ENCODE peak calls at places on chromosome 13, in ten cellular contexts. One of them, this sample, is unnamed.

GRCh38 chr13:44523176-44524017 is 52.7 kb downstream of the TSC22D1 start:
- DNase-seq in GM23338: peak; percentile 19
- DNase-seq in cardiac fibroblast: peak; percentile 61
- DNase-seq in AG04450: peak; percentile 32
- DNase-seq in prostate gland: peak; percentile 28
- DNase-seq in heart left ventricle: no peak
- DNase-seq in coronary artery: no peak
- DNase-seq in GM06990: peak; percentile 3
- DNase-seq in endothelial cell of umbilical vein: peak; percentile 43
- DNase-seq in fibroblast of mammary gland: peak; percentile 52
- DNase-seq in this sample: peak; percentile 91

GRCh38 chr13:74825170-74825948 is 656.6 kb downstream of the TBC1D4 start:
- DNase-seq in cardiac fibroblast: peak; percentile 84
- DNase-seq in heart left ventricle: no peak
- DNase-seq in AG04450: no peak
- DNase-seq in prostate gland: no peak
- DNase-seq in fibroblast of mammary gland: peak; percentile 91
- DNase-seq in GM23338: peak; percentile 2
- DNase-seq in endothelial cell of umbilical vein: peak; percentile 85
- DNase-seq in coronary artery: no peak
- DNase-seq in GM06990: no peak
- DNase-seq in this sample: peak; percentile 92

GRCh38 chr13:26324294-26324693 is 70.4 kb downstream of the CDK8 start:
- DNase-seq in GM06990: no peak
- DNase-seq in prostate gland: no peak
- DNase-seq in coronary artery: no peak
- DNase-seq in AG04450: no peak
- DNase-seq in heart left ventricle: no peak
- DNase-seq in fibroblast of mammary gland: no peak
- DNase-seq in endothelial cell of umbilical vein: peak; percentile 6
- DNase-seq in cardiac fibroblast: no peak
- DNase-seq in GM23338: no peak
- DNase-seq in this sample: no peak

GRCh38 chr13:102128216-102128800 is 273.5 kb downstream of the FGF14 start:
- DNase-seq in fibroblast of mammary gland: peak; percentile 95
- DNase-seq in GM23338: no peak
- DNase-seq in GM06990: peak; percentile 15
- DNase-seq in coronary artery: no peak
- DNase-seq in AG04450: no peak
- DNase-seq in endothelial cell of umbilical vein: no peak
- DNase-seq in prostate gland: peak; percentile 28
- DNase-seq in heart left ventricle: no peak
- DNase-seq in cardiac fibroblast: no peak
- DNase-seq in this sample: peak; percentile 95

GRCh38 chr13:50845211-50845610 is 1.7 kb upstream of the DLEU7 start:
- DNase-seq in GM23338: no peak
- DNase-seq in GM06990: no peak
- DNase-seq in fibroblast of mammary gland: peak; percentile 7
- DNase-seq in coronary artery: no peak
- DNase-seq in AG04450: no peak
- DNase-seq in heart left ventricle: no peak
- DNase-seq in endothelial cell of umbilical vein: no peak
- DNase-seq in cardiac fibroblast: peak; percentile 39
- DNase-seq in prostate gland: no peak
- DNase-seq in this sample: no peak

GRCh38 chr13:46339035-46339666 is 47.9 kb downstream of the RUBCNL start:
- DNase-seq in fibroblast of mammary gland: peak; percentile 88
- DNase-seq in AG04450: no peak
- DNase-seq in heart left ventricle: no peak
- DNase-seq in prostate gland: no peak
- DNase-seq in GM23338: no peak
- DNase-seq in coronary artery: no peak
- DNase-seq in endothelial cell of umbilical vein: no peak
- DNase-seq in GM06990: peak; percentile 33
- DNase-seq in cardiac fibroblast: peak; percentile 60
- DNase-seq in this sample: peak; percentile 55

GRCh38 chr13:24664726-24665409 is 15.3 kb upstream of the ATP12A start:
- DNase-seq in AG04450: no peak
- DNase-seq in GM23338: no peak
- DNase-seq in endothelial cell of umbilical vein: no peak
- DNase-seq in coronary artery: no peak
- DNase-seq in prostate gland: no peak
- DNase-seq in cardiac fibroblast: no peak
- DNase-seq in GM06990: no peak
- DNase-seq in fibroblast of mammary gland: peak; percentile 52
- DNase-seq in heart left ventricle: no peak
- DNase-seq in this sample: peak; percentile 97

GRCh38 chr13:88071371-88071770 is 400.2 kb downstream of the SLITRK5 start:
- DNase-seq in AG04450: no peak
- DNase-seq in GM23338: no peak
- DNase-seq in cardiac fibroblast: no peak
- DNase-seq in endothelial cell of umbilical vein: no peak
- DNase-seq in coronary artery: no peak
- DNase-seq in heart left ventricle: no peak
- DNase-seq in GM06990: no peak
- DNase-seq in fibroblast of mammary gland: no peak
- DNase-seq in prostate gland: no peak
- DNase-seq in this sample: no peak

GRCh38 chr13:21361123-21361522 is 98.0 kb downstream of the ZDHHC20 start:
- DNase-seq in coronary artery: no peak
- DNase-seq in endothelial cell of umbilical vein: no peak
- DNase-seq in prostate gland: no peak
- DNase-seq in heart left ventricle: no peak
- DNase-seq in GM06990: no peak
- DNase-seq in fibroblast of mammary gland: no peak
- DNase-seq in cardiac fibroblast: no peak
- DNase-seq in AG04450: no peak
- DNase-seq in GM23338: no peak
- DNase-seq in this sample: no peak

GRCh38 chr13:67043901-67044300 is 186.2 kb downstream of the PCDH9 start:
- DNase-seq in heart left ventricle: no peak
- DNase-seq in prostate gland: no peak
- DNase-seq in GM23338: no peak
- DNase-seq in cardiac fibroblast: peak; percentile 74
- DNase-seq in coronary artery: no peak
- DNase-seq in AG04450: no peak
- DNase-seq in endothelial cell of umbilical vein: peak; percentile 22
- DNase-seq in fibroblast of mammary gland: peak; percentile 52
- DNase-seq in GM06990: no peak
- DNase-seq in this sample: no peak

GRCh38 chr13:39931505-39931904 is 276.0 kb downstream of the COG6 start:
- DNase-seq in endothelial cell of umbilical vein: no peak
- DNase-seq in fibroblast of mammary gland: no peak
- DNase-seq in GM23338: peak; percentile 4
- DNase-seq in AG04450: no peak
- DNase-seq in GM06990: no peak
- DNase-seq in prostate gland: no peak
- DNase-seq in heart left ventricle: no peak
- DNase-seq in coronary artery: no peak
- DNase-seq in cardiac fibroblast: no peak
- DNase-seq in this sample: no peak

GRCh38 chr13:109275848-109276247 is 510.5 kb downstream of the IRS2 start:
- DNase-seq in cardiac fibroblast: no peak
- DNase-seq in AG04450: no peak
- DNase-seq in GM06990: no peak
- DNase-seq in endothelial cell of umbilical vein: no peak
- DNase-seq in prostate gland: peak; percentile 13
- DNase-seq in fibroblast of mammary gland: peak; percentile 31
- DNase-seq in coronary artery: no peak
- DNase-seq in GM23338: peak; percentile 51
- DNase-seq in heart left ventricle: no peak
- DNase-seq in this sample: peak; percentile 73

GRCh38 chr13:24168392-24168750 is 7.9 kb downstream of the SPATA13 start:
- DNase-seq in endothelial cell of umbilical vein: no peak
- DNase-seq in heart left ventricle: no peak
- DNase-seq in AG04450: no peak
- DNase-seq in prostate gland: no peak
- DNase-seq in fibroblast of mammary gland: peak; percentile 41
- DNase-seq in GM06990: no peak
- DNase-seq in cardiac fibroblast: no peak
- DNase-seq in coronary artery: no peak
- DNase-seq in GM23338: no peak
- DNase-seq in this sample: no peak

GRCh38 chr13:43489168-43489730 is 297.5 kb downstream of the ENOX1 start:
- DNase-seq in AG04450: no peak
- DNase-seq in coronary artery: no peak
- DNase-seq in heart left ventricle: no peak
- DNase-seq in GM06990: no peak
- DNase-seq in cardiac fibroblast: no peak
- DNase-seq in GM23338: no peak
- DNase-seq in endothelial cell of umbilical vein: no peak
- DNase-seq in fibroblast of mammary gland: no peak
- DNase-seq in prostate gland: no peak
- DNase-seq in this sample: no peak

GRCh38 chr13:71137106-71137505 is 729.9 kb downstream of the DACH1 start:
- DNase-seq in GM06990: no peak
- DNase-seq in endothelial cell of umbilical vein: no peak
- DNase-seq in cardiac fibroblast: no peak
- DNase-seq in AG04450: no peak
- DNase-seq in prostate gland: no peak
- DNase-seq in heart left ventricle: no peak
- DNase-seq in coronary artery: no peak
- DNase-seq in fibroblast of mammary gland: no peak
- DNase-seq in GM23338: no peak
- DNase-seq in this sample: no peak

GRCh38 chr13:113418722-113419049 is 34.6 kb downstream of the ADPRHL1 start:
- DNase-seq in heart left ventricle: no peak
- DNase-seq in fibroblast of mammary gland: no peak
- DNase-seq in cardiac fibroblast: no peak
- DNase-seq in GM06990: no peak
- DNase-seq in GM23338: no peak
- DNase-seq in endothelial cell of umbilical vein: no peak
- DNase-seq in coronary artery: peak; percentile 61
- DNase-seq in prostate gland: no peak
- DNase-seq in AG04450: no peak
- DNase-seq in this sample: no peak
- H3K4me3 ChIP-seq in heart left ventricle: no peak overlapping the region
- H3K4me3 ChIP-seq in fibroblast of mammary gland: no peak overlapping the region
- H3K4me3 ChIP-seq in cardiac fibroblast: no peak overlapping the region
- H3K4me3 ChIP-seq in GM06990: no peak overlapping the region
- H3K4me3 ChIP-seq in GM23338: no peak overlapping the region
- H3K4me3 ChIP-seq in endothelial cell of umbilical vein: no peak overlapping the region
- H3K4me3 ChIP-seq in coronary artery: no peak overlapping the region
- H3K4me3 ChIP-seq in prostate gland: no peak overlapping the region
- H3K4me3 ChIP-seq in AG04450: no peak overlapping the region
- H3K4me3 ChIP-seq in this sample: no peak overlapping the region

DNA sequence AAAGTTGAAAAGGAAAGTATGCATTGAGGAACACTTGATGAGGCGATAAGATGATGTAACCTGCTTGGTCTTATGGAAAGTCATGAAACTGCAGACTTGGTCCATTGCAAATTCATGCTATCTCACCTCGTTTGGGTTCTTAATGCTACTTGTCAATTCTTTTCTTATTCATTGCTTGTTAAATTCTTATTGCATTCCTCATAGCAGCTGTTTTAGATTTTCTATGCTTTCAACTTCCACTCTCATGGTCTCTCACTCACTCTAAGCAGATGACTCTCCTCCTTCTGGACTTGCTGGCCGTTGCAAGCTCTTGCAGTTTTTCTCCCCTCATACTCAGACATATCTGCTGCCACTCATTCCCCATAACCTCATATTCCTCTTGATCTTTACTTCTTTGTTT is 67.8 kb upstream of the CSNK1A1L start:
- DNase-seq in prostate gland: no peak
- DNase-seq in GM06990: no peak
- DNase-seq in cardiac fibroblast: peak; percentile 54
- DNase-seq in endothelial cell of umbilical vein: no peak
- DNase-seq in coronary artery: no peak
- DNase-seq in heart left ventricle: no peak
- DNase-seq in GM23338: peak; percentile 28
- DNase-seq in AG04450: peak; percentile 69
- DNase-seq in fibroblast of mammary gland: peak; percentile 88
- DNase-seq in this sample: peak; percentile 26
- TF ChIP-seq CTCF in prostate gland: no peak
- TF ChIP-seq CTCF in GM06990: no peak
- TF ChIP-seq CTCF in cardiac fibroblast: no peak
- TF ChIP-seq CTCF in endothelial cell of umbilical vein: no peak
- TF ChIP-seq CTCF in coronary artery: no peak
- TF ChIP-seq CTCF in heart left ventricle: no peak
- TF ChIP-seq CTCF in GM23338: no peak
- TF ChIP-seq CTCF in AG04450: peak; percentile 40
- TF ChIP-seq CTCF in fibroblast of mammary gland: peak; percentile 20
- TF ChIP-seq CTCF in this sample: no peak

DNA sequence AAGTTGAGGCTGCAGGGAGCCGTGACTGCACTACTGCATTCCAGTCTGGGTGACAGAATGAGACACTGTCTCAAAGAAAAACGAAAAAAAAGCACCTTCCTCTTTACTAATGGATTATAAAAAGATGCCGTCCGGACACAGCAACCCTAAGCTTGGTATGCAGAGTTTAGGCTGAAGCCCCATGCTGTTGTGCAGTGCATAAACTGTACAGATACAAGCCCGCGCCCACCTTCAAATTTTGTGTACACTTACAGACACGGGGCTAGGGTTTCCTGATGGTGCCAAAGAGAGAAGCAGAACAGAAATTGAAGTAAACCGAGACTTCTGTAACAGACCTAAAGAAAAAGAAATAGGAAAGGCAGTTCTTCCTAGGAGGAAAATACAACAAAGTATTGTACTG is 9.0 kb downstream of the LPAR6 start:
- DNase-seq in prostate gland: no peak
- DNase-seq in cardiac fibroblast: no peak
- DNase-seq in GM23338: no peak
- DNase-seq in fibroblast of mammary gland: no peak
- DNase-seq in heart left ventricle: no peak
- DNase-seq in GM06990: no peak
- DNase-seq in coronary artery: no peak
- DNase-seq in AG04450: no peak
- DNase-seq in endothelial cell of umbilical vein: no peak
- DNase-seq in this sample: no peak
- H3K4me3 ChIP-seq in prostate gland: no peak overlapping the region
- H3K4me3 ChIP-seq in cardiac fibroblast: no peak overlapping the region
- H3K4me3 ChIP-seq in GM23338: no peak overlapping the region
- H3K4me3 ChIP-seq in fibroblast of mammary gland: no peak overlapping the region
- H3K4me3 ChIP-seq in heart left ventricle: peak overlapping the region; percentile 19
- H3K4me3 ChIP-seq in GM06990: no peak overlapping the region
- H3K4me3 ChIP-seq in coronary artery: peak overlapping the region; percentile 40
- H3K4me3 ChIP-seq in AG04450: no peak overlapping the region
- H3K4me3 ChIP-seq in endothelial cell of umbilical vein: no peak overlapping the region
- H3K4me3 ChIP-seq in this sample: no peak overlapping the region

DNA sequence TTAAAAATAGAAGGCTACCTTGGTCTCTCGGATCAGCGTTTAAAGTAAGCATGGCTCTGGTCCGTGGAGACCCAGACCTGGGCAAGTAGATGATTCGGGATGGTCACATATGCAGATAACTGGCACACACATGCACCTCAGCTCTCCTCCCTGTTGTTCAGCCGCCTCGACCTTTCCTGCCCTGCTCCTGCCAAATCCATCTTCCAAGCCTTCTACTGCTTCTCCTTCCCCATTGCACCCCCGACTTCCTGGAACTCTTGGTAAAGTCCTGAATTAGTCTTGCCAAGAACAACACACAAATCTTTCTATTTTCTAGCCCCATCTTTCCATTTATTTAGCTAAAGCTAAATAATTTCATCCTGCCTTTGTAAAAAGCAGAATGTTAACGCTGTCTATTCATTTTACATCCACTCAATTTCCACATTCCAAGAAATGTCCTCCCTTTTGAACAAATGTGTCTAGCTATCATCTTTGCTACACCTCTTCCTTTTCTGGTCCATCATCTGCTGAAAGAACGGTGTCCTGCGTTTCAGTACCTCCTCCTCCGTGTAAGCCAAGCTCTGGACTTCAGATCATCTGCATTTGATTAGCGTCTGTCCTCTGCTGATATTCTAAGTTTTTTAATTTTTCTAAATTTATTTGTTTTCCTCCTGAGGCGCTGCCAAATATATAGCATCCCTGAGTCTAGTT is 92.5 kb downstream of the ZIC5 start:
- DNase-seq in coronary artery: no peak
- DNase-seq in GM06990: no peak
- DNase-seq in AG04450: no peak
- DNase-seq in prostate gland: no peak
- DNase-seq in heart left ventricle: no peak
- DNase-seq in GM23338: no peak
- DNase-seq in fibroblast of mammary gland: no peak
- DNase-seq in endothelial cell of umbilical vein: no peak
- DNase-seq in cardiac fibroblast: no peak
- DNase-seq in this sample: no peak
- TF ChIP-seq CTCF in coronary artery: no peak
- TF ChIP-seq CTCF in GM06990: no peak
- TF ChIP-seq CTCF in AG04450: no peak
- TF ChIP-seq CTCF in prostate gland: no peak
- TF ChIP-seq CTCF in heart left ventricle: no peak
- TF ChIP-seq CTCF in GM23338: no peak
- TF ChIP-seq CTCF in fibroblast of mammary gland: no peak
- TF ChIP-seq CTCF in endothelial cell of umbilical vein: no peak
- TF ChIP-seq CTCF in cardiac fibroblast: no peak
- TF ChIP-seq CTCF in this sample: no peak

This sample was measured in epithelial cell of esophagus.